ENCODE peak calls at places on chromosomes 16 and 17, in eight cellular contexts. T is tibial nerve, I is heart right ventricle, J is PC-3, B is ascending aorta, E is uterus, U is left lung, H is OCI-LY7. N is an unnamed sample. For H3K4me1, the result is how much of the 10 kb centered on the place peaks cover.

GRCh38 chr16:56211471-56211944 is 20.2 kb downstream of the GNAO1 start:
- DNase-seq in T (no peak), I (no peak), J (no peak), B (no peak), E (no peak), U (no peak), H (no peak), N (no peak)

GRCh38 chr16:8963010-8963824 is 489 bp downstream of the USP7 start:
- DNase-seq in T (no peak), I (no peak), J (no peak), B (no peak), E (no peak), U (peak), H (peak), N (peak)

GRCh38 chr16:75591001-75591852 is 25.0 kb downstream of the GABARAPL2 start:
- DNase-seq in T (no peak), I (peak), J (no peak), B (no peak), E (peak), U (no peak), H (no peak), N (no peak)

GRCh38 chr17:78939615-78940014 is 14.4 kb upstream of the TIMP2 start:
- DNase-seq in T (no peak), I (no peak), J (no peak), B (no peak), E (no peak), U (no peak), H (no peak), N (peak)

GRCh38 chr16:709651-710499 is 4.3 kb upstream of the FBXL16 start:
- DNase-seq in T (no peak), I (peak), J (peak), B (no peak), E (no peak), U (no peak), H (no peak), N (peak)

GRCh38 chr17:66383353-66383752 is 80.9 kb downstream of the PRKCA start:
- DNase-seq in T (no peak), I (no peak), J (no peak), B (no peak), E (no peak), U (no peak), H (no peak), N (no peak)

GRCh38 chr16:49129935-49130334 is 151.7 kb downstream of the CBLN1 start:
- DNase-seq in T (no peak), I (peak), J (no peak), B (no peak), E (no peak), U (no peak), H (no peak), N (no peak)

GRCh38 chr17:4087911-4088693 is 54.7 kb downstream of the ZZEF1 start:
- DNase-seq in T (no peak), I (no peak), J (peak), B (no peak), E (no peak), U (no peak), H (no peak), N (no peak)

GRCh38 chr16:2955779-2956565 is 8.1 kb upstream of the KREMEN2 start:
- DNase-seq in T (no peak), I (no peak), J (no peak), B (no peak), E (no peak), U (no peak), H (no peak), N (no peak)

GRCh38 chr16:31414706-31415105 is 13.5 kb downstream of the COX6A2 start:
- DNase-seq in T (no peak), I (no peak), J (no peak), B (no peak), E (no peak), U (no peak), H (no peak), N (no peak)

GRCh38 chr16:65123846-65124513 is 2.1 kb upstream of the CDH11 start:
- DNase-seq in T (no peak), I (no peak), J (no peak), B (no peak), E (no peak), U (peak), H (no peak), N (no peak)

GRCh38 chr16:28112908-28113307 is 49.4 kb upstream of the GSG1L start:
- DNase-seq in T (no peak), I (no peak), J (no peak), B (no peak), E (no peak), U (no peak), H (no peak), N (no peak)

GRCh38 chr16:10312784-10313724 is 72.8 kb upstream of the ATF7IP2 start:
- DNase-seq in T (no peak), I (no peak), J (no peak), B (no peak), E (no peak), U (no peak), H (peak), N (no peak)

GRCh38 chr17:30541802-30542201 is 64.6 kb downstream of the GOSR1 start:
- DNase-seq in T (no peak), I (no peak), J (no peak), B (no peak), E (no peak), U (no peak), H (no peak), N (no peak)

GRCh38 chr17:34715504-34715903 is 136.1 kb downstream of the TMEM132E start:
- DNase-seq in T (no peak), I (no peak), J (no peak), B (no peak), E (no peak), U (no peak), H (no peak), N (no peak)

GRCh38 chr17:45146616-45147101 is 1.6 kb upstream of the HEXIM1 start:
- DNase-seq in T (no peak), I (no peak), J (no peak), B (no peak), E (no peak), U (peak), H (peak), N (no peak)
- H3K4me1 ChIP-seq in T (half or more), I (under half), J (under half), B (under half), E (under half), U (under half), H (under half), N (under half)

GRCh38 chr17:58998871-58999270 is 107.8 kb downstream of the TRIM37 start:
- DNase-seq in T (no peak), I (no peak), J (no peak), B (no peak), E (no peak), U (no peak), H (no peak), N (no peak)

GRCh38 chr17:58996968-58997367 is 109.7 kb downstream of the TRIM37 start:
- DNase-seq in T (no peak), I (no peak), J (no peak), B (no peak), E (no peak), U (no peak), H (no peak), N (no peak)

GRCh38 chr17:59000022-59000421 is 106.7 kb downstream of the TRIM37 start:
- DNase-seq in T (no peak), I (no peak), J (no peak), B (no peak), E (no peak), U (no peak), H (no peak), N (no peak)

GRCh38 chr17:58995247-58995940 is 111.3 kb downstream of the TRIM37 start:
- DNase-seq in T (no peak), I (no peak), J (no peak), B (no peak), E (no peak), U (no peak), H (no peak), N (no peak)

DNA sequence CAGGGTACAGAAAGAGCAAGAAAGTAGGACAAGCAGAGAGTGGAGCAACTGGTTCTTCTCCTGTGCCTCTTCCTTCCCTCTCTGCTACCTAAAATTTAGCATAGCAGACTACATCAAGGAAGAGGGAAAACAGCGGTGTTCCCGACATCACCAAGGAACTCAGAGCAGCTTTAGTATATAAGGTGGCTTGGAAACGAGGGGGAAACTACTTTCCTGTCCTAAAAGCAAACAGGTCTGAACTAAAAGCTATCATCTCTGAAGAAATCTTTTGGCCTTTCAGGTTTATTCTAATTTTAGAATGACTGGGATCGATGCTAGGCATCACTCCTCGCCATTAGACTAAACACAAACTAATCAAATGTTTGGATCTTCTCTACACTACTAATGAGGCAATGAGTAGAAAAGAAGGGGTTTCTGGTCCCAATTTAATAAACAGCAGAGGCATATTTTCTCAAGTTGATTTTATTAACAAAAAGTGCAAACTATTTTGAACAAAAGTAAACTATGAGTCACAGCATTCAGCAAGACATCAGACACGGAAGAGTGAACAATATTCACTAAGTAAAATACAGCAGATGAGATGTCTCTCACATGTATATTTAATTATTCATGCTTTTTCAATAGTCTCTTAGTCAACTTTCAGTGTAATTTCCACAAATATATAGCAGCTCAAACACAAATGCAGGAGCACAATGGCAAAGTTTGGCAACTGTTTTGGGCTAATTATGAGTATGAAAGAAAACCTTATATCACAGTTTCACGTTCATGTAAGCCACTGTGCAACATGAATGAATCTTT is 108.7 kb downstream of the TRIM37 start:
- DNase-seq in T (no peak), I (no peak), J (peak), B (no peak), E (no peak), U (no peak), H (no peak), N (no peak)
- H3K4me1 ChIP-seq in T (under half), I (under half), J (under half), B (under half), E (under half), U (under half), H (under half), N (under half)

DNA sequence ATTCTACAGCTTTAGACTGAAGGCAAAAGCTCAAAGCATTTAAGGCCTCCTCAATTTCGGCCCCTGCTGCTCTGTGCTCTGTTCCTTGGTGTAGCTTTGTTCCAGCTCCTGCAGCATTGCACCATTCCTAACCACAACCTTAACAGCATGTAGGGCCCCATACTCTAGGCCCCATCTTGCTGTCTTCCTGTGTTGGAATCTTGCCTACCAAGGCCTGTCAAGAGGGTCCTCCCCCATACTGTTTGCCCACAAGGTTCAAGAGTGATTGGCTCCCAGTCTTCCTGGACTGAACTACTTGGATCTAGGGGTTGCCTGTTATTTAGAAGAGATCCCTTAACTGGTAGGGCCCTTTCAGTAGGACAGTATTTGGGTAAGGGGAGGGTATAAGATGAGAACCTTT is 26.8 kb downstream of the TRPV2 start:
- DNase-seq in T (no peak), I (no peak), J (peak), B (no peak), E (no peak), U (no peak), H (no peak), N (peak)
- H3K4me1 ChIP-seq in T (half or more), I (under half), J (under half), B (under half), E (under half), U (under half), H (under half), N (under half)

GRCh38 chr16:85608515-85608885 is 4.6 kb upstream of the GSE1 start:
- DNase-seq in T (no peak), I (no peak), J (no peak), B (no peak), E (no peak), U (no peak), H (no peak), N (no peak)
- H3K4me1 ChIP-seq in T (half or more), I (under half), J (under half), B (under half), E (under half), U (under half), H (half or more), N (under half)

GRCh38 chr17:46007461-46007965 is 8.5 kb downstream of the STH start:
- DNase-seq in T (no peak), I (no peak), J (no peak), B (no peak), E (no peak), U (no peak), H (no peak), N (no peak)
- H3K4me1 ChIP-seq in T (under half), I (under half), J (under half), B (under half), E (under half), U (under half), H (under half), N (under half)

GRCh38 chr17:21282231-21282630 is 2.3 kb upstream of the MAP2K3 start:
- DNase-seq in T (no peak), I (no peak), J (peak), B (peak), E (peak), U (no peak), H (no peak), N (peak)
- H3K4me1 ChIP-seq in T (half or more), I (under half), J (under half), B (under half), E (under half), U (under half), H (under half), N (under half)